ENCODE peak calls at places on chromosomes 7 and 10, in five cellular contexts. Y, T, X, J and C are unnamed samples.

GRCh38 chr7:151020231-151020630 is 4.1 kb downstream of the ATG9B start:
- DNase-seq in J (no peak), Y (no peak), X (no peak), T (no peak), C (no peak)

GRCh38 chr7:159094030-159094740 is 50.5 kb downstream of the VIPR2 start:
- DNase-seq in J (no peak), X (no peak), Y (no peak), T (no peak), C (no peak)

GRCh38 chr7:94417921-94418320 is 23.2 kb downstream of the COL1A2 start:
- DNase-seq in J (no peak), X (no peak), Y (no peak), T (no peak), C (no peak)

GRCh38 chr10:80900661-80901060 is 363.0 kb downstream of the SH2D4B start:
- DNase-seq in X (no peak), J (no peak), Y (no peak), T (no peak), C (no peak)

GRCh38 chr7:46764100-46764941 is 817.6 kb downstream of the TNS3 start:
- DNase-seq in Y (peak; percentile 55), J (peak; percentile 97), T (no peak), X (no peak), C (peak; percentile 97)

GRCh38 chr10:52319926-52320325 is 5.8 kb downstream of the DKK1 start:
- DNase-seq in X (no peak), T (no peak), Y (no peak), J (no peak), C (peak; percentile 41)

GRCh38 chr7:154871483-154871882 is 131.4 kb downstream of the PAXIP1 start:
- DNase-seq in T (no peak), Y (no peak), X (no peak), J (no peak), C (no peak)

GRCh38 chr10:7701158-7701742 is 1.9 kb upstream of the ITIH2 start:
- DNase-seq in Y (no peak), X (no peak), T (no peak), J (no peak), C (no peak)

GRCh38 chr7:120799813-120800483 is 58.0 kb downstream of the TSPAN12 start:
- DNase-seq in Y (no peak), J (no peak), T (no peak), X (no peak), C (no peak)

GRCh38 chr7:134732739-134733138 is 46.7 kb upstream of the CALD1 start:
- DNase-seq in Y (no peak), T (no peak), X (no peak), J (no peak), C (no peak)

GRCh38 chr7:1917221-1918062 is 247.4 kb downstream of the ELFN1 start:
- DNase-seq in J (peak; percentile 25), Y (no peak), T (no peak), X (no peak), C (no peak)

GRCh38 chr7:4010206-4010605 is 671.9 kb upstream of the FOXK1 start:
- DNase-seq in T (no peak), X (no peak), Y (no peak), J (no peak), C (no peak)

GRCh38 chr10:82037076-82037475 is 162.1 kb downstream of the NRG3 start:
- DNase-seq in J (peak; percentile 1), Y (no peak), T (no peak), X (no peak), C (no peak)

GRCh38 chr10:94038024-94038423 is 44.3 kb downstream of the PLCE1 start:
- DNase-seq in J (no peak), T (no peak), Y (peak; percentile 5), X (no peak), C (peak; percentile 46)

GRCh38 chr7:371119-371778 is 81.3 kb downstream of the FOXL3 start:
- DNase-seq in X (no peak), T (no peak), Y (no peak), J (no peak), C (no peak)

GRCh38 chr10:6565588-6565987 is 14.5 kb downstream of the PRKCQ start:
- DNase-seq in Y (no peak), T (no peak), X (no peak), J (no peak), C (no peak)

GRCh38 chr7:117319211-117319610 is 3.6 kb downstream of the WNT2 start:
- DNase-seq in Y (no peak), J (no peak), T (no peak), X (no peak), C (no peak)

GRCh38 chr10:63710703-63711102 is 189.5 kb downstream of the REEP3 start:
- DNase-seq in J (no peak), T (no peak), Y (no peak), X (no peak), C (no peak)

GRCh38 chr10:22911889-22912762 is 15.7 kb upstream of the ARMC3 start:
- DNase-seq in J (peak; percentile 84), Y (no peak), T (no peak), X (no peak), C (peak; percentile 64)

GRCh38 chr7:51219261-51219988 is 97.2 kb downstream of the COBL start:
- DNase-seq in Y (no peak), T (no peak), X (no peak), J (no peak), C (no peak)

GRCh38 chr10:113610636-113611601 is 52.9 kb downstream of the NRAP start:
- DNase-seq in X (no peak), Y (no peak), T (no peak), J (no peak), C (no peak)

GRCh38 chr10:124287791-124288190 is 130.9 kb downstream of the OAT start:
- DNase-seq in Y (no peak), T (no peak), J (no peak), X (no peak), C (no peak)